ENCODE peak calls at places on chromosomes 1 and 21, in seven cellular contexts. L, B, C, N, R, F and V are unnamed samples.
A peak's percentile ranks its signal among the peaks of the same experiment; 100 is the strongest.

GRCh38 chr1:156657971-156658319 is 16.0 kb downstream of the BCAN start:
- DNase-seq in L (no peak), B (no peak), C (no peak), N (no peak), R (no peak), F (no peak), V (no peak)

GRCh38 chr1:2327841-2328240 is 63.5 kb downstream of the MORN1 start:
- DNase-seq in L (no peak), B (no peak), C (no peak), N (no peak), R (no peak), F (no peak), V (no peak)

GRCh38 chr1:77664923-77665516 is 17.4 kb downstream of the ZZZ3 start:
- DNase-seq in L (no peak), B (no peak), C (no peak), N (no peak), R (no peak), F (no peak), V (no peak)

GRCh38 chr1:159786966-159787365 is 6.2 kb downstream of the DUSP23 start:
- DNase-seq in L (no peak), B (no peak), C (no peak), N (no peak), R (no peak), F (peak; percentile 48), V (no peak)

GRCh38 chr1:226646870-226647449 is 92.1 kb downstream of the ITPKB start:
- DNase-seq in L (no peak), B (no peak), C (no peak), N (no peak), R (no peak), F (no peak), V (no peak)

GRCh38 chr1:44501022-44501910 is 96.2 kb downstream of the RNF220 start:
- DNase-seq in L (no peak), B (no peak), C (no peak), N (no peak), R (no peak), F (no peak), V (no peak)

GRCh38 chr1:93604411-93604810 is 77.2 kb downstream of the BCAR3 start:
- DNase-seq in L (no peak), B (no peak), C (no peak), N (no peak), R (no peak), F (no peak), V (no peak)

GRCh38 chr21:39094847-39095525 is 88.3 kb downstream of the PSMG1 start:
- DNase-seq in L (no peak), B (no peak), C (no peak), N (no peak), R (no peak), F (no peak), V (peak; percentile 29)

GRCh38 chr21:38766987-38767722 is 38.6 kb upstream of the ETS2 start:
- DNase-seq in L (peak; percentile 42), B (peak; percentile 81), C (no peak), N (no peak), R (peak; percentile 5), F (no peak), V (no peak)

GRCh38 chr1:42456754-42457089 is 379 bp downstream of the PPCS start:
- DNase-seq in L (peak; percentile 71), B (peak; percentile 71), C (no peak), N (peak; percentile 83), R (peak; percentile 45), F (peak; percentile 73), V (no peak)

GRCh38 chr1:232221790-232222499 is 408.0 kb downstream of the SIPA1L2 start:
- DNase-seq in L (no peak), B (no peak), C (no peak), N (no peak), R (peak; percentile 91), F (peak; percentile 18), V (peak; percentile 23)

GRCh38 chr21:46096596-46096981 is 1.3 kb upstream of the COL6A2 start:
- DNase-seq in L (no peak), B (no peak), C (no peak), N (no peak), R (no peak), F (no peak), V (no peak)

GRCh38 chr1:205069371-205070125 is 14.7 kb downstream of the TMEM81 start:
- DNase-seq in L (no peak), B (no peak), C (no peak), N (no peak), R (no peak), F (no peak), V (no peak)

GRCh38 chr1:161044908-161045748 is 649 bp downstream of the USF1 start:
- DNase-seq in L (peak; percentile 82), B (peak; percentile 84), C (no peak), N (peak; percentile 93), R (peak; percentile 65), F (peak; percentile 83), V (peak; percentile 23)

GRCh38 chr1:234897365-234897699 is 231.3 kb downstream of the TOMM20 start:
- DNase-seq in L (no peak), B (no peak), C (no peak), N (no peak), R (no peak), F (no peak), V (peak; percentile 26)

GRCh38 chr1:116679091-116679827 is 11.7 kb upstream of the IGSF3 start:
- DNase-seq in L (no peak), B (no peak), C (no peak), N (no peak), R (no peak), F (peak; percentile 20), V (no peak)

GRCh38 chr1:215583185-215583692 is 16.1 kb downstream of the KCTD3 start:
- DNase-seq in L (no peak), B (no peak), C (no peak), N (no peak), R (peak; percentile 63), F (no peak), V (no peak)

GRCh38 chr21:36175771-36176565 is 19.3 kb downstream of the DOP1B start:
- DNase-seq in L (no peak), B (peak; percentile 4), C (no peak), N (no peak), R (no peak), F (no peak), V (no peak)

GRCh38 chr1:33082575-33083112 is 1.7 kb downstream of the AZIN2 start:
- DNase-seq in L (no peak), B (no peak), C (no peak), N (no peak), R (no peak), F (peak; percentile 60), V (no peak)

GRCh38 chr1:151512801-151513625 is 1.8 kb downstream of the CGN start:
- DNase-seq in L (peak; percentile 86), B (no peak), C (no peak), N (peak; percentile 23), R (peak; percentile 70), F (no peak), V (no peak)

GRCh38 chr1:21620461-21620860 is 48.7 kb downstream of the RAP1GAP start:
- DNase-seq in L (no peak), B (no peak), C (no peak), N (no peak), R (no peak), F (no peak), V (no peak)

GRCh38 chr1:228944991-228945390 is 209.7 kb downstream of the RHOU start:
- DNase-seq in L (no peak), B (no peak), C (no peak), N (peak; percentile 48), R (no peak), F (peak; percentile 17), V (no peak)

GRCh38 chr1:119924948-119925898 is 28.9 kb upstream of the ADAM30 start:
- DNase-seq in L (no peak), B (no peak), C (no peak), N (no peak), R (no peak), F (no peak), V (no peak)

GRCh38 chr1:154614247-154614646 is 6.3 kb upstream of the ADAR start:
- DNase-seq in L (no peak), B (no peak), C (no peak), N (no peak), R (no peak), F (no peak), V (no peak)

GRCh38 chr1:65825736-65826135 is 33.0 kb downstream of the PDE4B start:
- DNase-seq in L (no peak), B (no peak), C (no peak), N (no peak), R (no peak), F (peak; percentile 71), V (no peak)

GRCh38 chr1:61655453-61655852 is 69.5 kb downstream of the TM2D1 start:
- DNase-seq in L (no peak), B (no peak), C (no peak), N (no peak), R (no peak), F (no peak), V (no peak)

GRCh38 chr1:61654067-61654466 is 70.9 kb downstream of the TM2D1 start:
- DNase-seq in L (no peak), B (no peak), C (no peak), N (no peak), R (no peak), F (no peak), V (no peak)

DNA sequence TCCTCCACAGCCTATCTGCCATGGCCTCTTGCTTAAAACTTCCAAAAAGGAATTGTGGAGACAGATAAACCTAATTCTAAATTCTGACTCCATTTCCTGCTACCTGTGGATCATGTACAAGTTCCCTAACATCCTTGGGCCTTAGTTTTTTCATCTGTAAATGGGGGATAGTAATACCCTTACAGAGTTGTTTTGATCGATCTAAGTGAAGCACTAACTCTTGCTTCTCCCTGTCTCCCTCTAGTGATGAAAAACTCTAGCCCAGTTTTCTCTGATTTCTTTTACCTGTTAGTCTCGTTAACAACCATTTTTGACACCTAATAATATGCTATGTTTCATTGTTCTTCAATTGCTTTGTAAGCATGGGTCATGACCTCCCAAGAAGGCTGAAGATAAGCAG is 65.9 kb downstream of the TM2D1 start:
- DNase-seq in L (no peak), B (no peak), C (no peak), N (no peak), R (no peak), F (no peak), V (no peak)
- TF ChIP-seq CTCF in L (no peak), B (no peak), C (no peak), N (no peak), R (peak; percentile 15), F (no peak), V (peak; percentile 30)

GRCh38 chr1:110433803-110434202 is 17.1 kb upstream of the PROK1 start:
- DNase-seq in L (no peak), B (peak; percentile 4), C (peak; percentile 21), N (peak; percentile 86), R (peak; percentile 67), F (peak; percentile 46), V (no peak)
- TF ChIP-seq CTCF in L (no peak), B (no peak), C (no peak), N (peak; percentile 46), R (no peak), F (peak; percentile 15), V (no peak)

GRCh38 chr1:15847100-15847892 is at the start of gene SPEN:
- DNase-seq in L (peak; percentile 98), B (peak; percentile 97), C (peak; percentile 94), N (peak; percentile 98), R (peak; percentile 89), F (peak; percentile 100), V (peak; percentile 89)
- TF ChIP-seq CTCF in L (no peak), B (no peak), C (peak; percentile 56), N (no peak), R (no peak), F (no peak), V (no peak)

DNA sequence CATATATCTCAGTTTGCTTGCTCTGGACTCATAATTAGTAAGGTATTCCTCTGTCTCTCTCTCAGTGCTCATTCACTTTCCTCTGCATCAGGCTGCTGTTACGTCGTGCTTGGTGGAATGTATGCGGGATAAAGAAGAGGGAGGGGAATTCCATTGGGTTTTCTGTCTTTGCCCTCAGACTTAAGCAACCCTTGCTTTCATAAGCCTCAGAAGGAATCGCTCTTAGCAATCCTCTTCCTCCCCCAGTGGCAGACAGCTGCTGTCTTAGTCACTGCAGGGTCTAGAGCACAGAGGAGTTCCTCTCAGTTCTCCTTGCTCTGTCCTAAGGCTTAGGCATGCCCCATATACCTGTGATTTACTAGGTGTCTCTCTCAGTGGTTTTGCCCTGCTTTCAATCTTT is 19.1 kb upstream of the NTMT2 start:
- DNase-seq in L (no peak), B (no peak), C (no peak), N (peak; percentile 7), R (peak; percentile 9), F (peak; percentile 78), V (peak; percentile 13)
- TF ChIP-seq CTCF in L (no peak), B (no peak), C (no peak), N (no peak), R (no peak), F (peak; percentile 24), V (no peak)